ENCODE peak calls at places on chromosomes 6 and 20, in eight cellular contexts. L is ELR; Z is SIG-M5; T is NCI-H1436; M is NCI-H510A treated with DMSO at 0.1 percent for 48 hours; P is activated CD8-positive, alpha-beta memory T cell treated with anti-CD3 and anti-CD28 coated beads for 24 hours; O is NCI-H1092; F is cardiac fibroblast. Y is an unnamed sample.

GRCh38 chr6:110543106-110543505 is 66.7 kb upstream of the SLC22A16 start:
- DNase-seq in O (no peak), L (no peak), T (peak), M (no peak), F (no peak), P (no peak), Z (no peak), Y (no peak)

GRCh38 chr6:115216835-115217234 is 843.9 kb downstream of the FRK start:
- DNase-seq in M (no peak), T (no peak), F (no peak), L (no peak), Z (no peak), O (no peak), P (no peak), Y (no peak)

GRCh38 chr6:139597781-139598368 is 223.4 kb upstream of the CITED2 start:
- DNase-seq in Z (no peak), T (no peak), P (no peak), O (no peak), L (peak), F (peak), M (no peak), Y (peak)

GRCh38 chr6:129744201-129744879 is 34.4 kb upstream of the ARHGAP18 start:
- DNase-seq in L (peak), F (peak), O (peak), T (no peak), P (no peak), M (peak), Z (no peak), Y (no peak)

GRCh38 chr20:25247100-25247665 is 702 bp upstream of the PYGB start:
- DNase-seq in O (peak), M (peak), F (peak), T (no peak), P (no peak), Z (no peak), L (peak), Y (peak)

GRCh38 chr6:33080127-33081089 is 4.6 kb downstream of the HLA-DPB1 start:
- DNase-seq in T (no peak), L (peak), F (peak), M (no peak), P (peak), Z (no peak), O (no peak), Y (no peak)

GRCh38 chr20:1830240-1830639 is 65.0 kb upstream of the SIRPA start:
- DNase-seq in P (no peak), Z (no peak), O (no peak), M (no peak), L (peak), T (no peak), F (peak), Y (no peak)

GRCh38 chr6:6351626-6352025 is 31.2 kb upstream of the F13A1 start:
- DNase-seq in Z (no peak), P (no peak), O (no peak), T (no peak), L (no peak), M (no peak), F (no peak), Y (no peak)

GRCh38 chr6:145836170-145836569 is 21.6 kb upstream of the FBXO30 start:
- DNase-seq in T (no peak), O (no peak), P (no peak), L (peak), F (peak), Z (no peak), M (no peak), Y (no peak)

GRCh38 chr6:73041051-73041450 is 184.2 kb downstream of the KHDC1L start:
- DNase-seq in P (no peak), Z (no peak), F (no peak), M (no peak), L (peak), O (no peak), T (no peak), Y (no peak)

GRCh38 chr6:94238868-94239267 is 819.5 kb upstream of the EPHA7 start:
- DNase-seq in M (no peak), Z (no peak), T (no peak), P (no peak), O (no peak), F (no peak), L (no peak), Y (no peak)

GRCh38 chr6:36357872-36358234 is 21.2 kb upstream of the BNIP5 start:
- DNase-seq in F (no peak), O (no peak), T (no peak), Z (no peak), L (no peak), M (no peak), P (no peak), Y (no peak)

GRCh38 chr6:3769610-3770009 is 18.1 kb upstream of the PXDC1 start:
- DNase-seq in Z (no peak), L (peak), O (no peak), P (no peak), F (peak), T (no peak), M (no peak), Y (no peak)

GRCh38 chr6:155880905-155881304 is 425.3 kb upstream of the NOX3 start:
- DNase-seq in M (no peak), L (peak), Z (no peak), T (no peak), O (no peak), P (no peak), F (peak), Y (no peak)

GRCh38 chr6:9848094-9848493 is 566.8 kb downstream of the TFAP2A start:
- DNase-seq in O (no peak), L (peak), T (no peak), M (no peak), Z (no peak), F (no peak), P (no peak), Y (no peak)

GRCh38 chr20:63702751-63703470 is 4.9 kb downstream of the ARFRP1 start:
- DNase-seq in F (no peak), T (no peak), M (no peak), Z (no peak), P (peak), O (no peak), L (no peak), Y (no peak)

GRCh38 chr20:63969851-63970713 is at the start of gene ZNF512B:
- DNase-seq in T (peak), L (peak), F (peak), Z (no peak), P (peak), O (peak), M (peak), Y (no peak)

GRCh38 chr20:1274485-1275313 is 8.6 kb downstream of the SNPH start:
- DNase-seq in P (no peak), L (no peak), Z (no peak), T (peak), O (peak), F (no peak), M (peak), Y (no peak)